ENCODE peak calls at places on chromosomes 2 and 18, in four cellular contexts. O, R, M and W are unnamed samples.

GRCh38 chr2:45892757-45893156 is 241.3 kb downstream of the PRKCE start:
- DNase-seq in O (no peak), R (no peak), M (no peak), W (no peak)

GRCh38 chr18:37249895-37250618 is 315.5 kb downstream of the CELF4 start:
- DNase-seq in O (no peak), R (no peak), M (no peak), W (no peak)

GRCh38 chr18:22609642-22610041 is 191.9 kb upstream of the CTAGE1 start:
- DNase-seq in O (no peak), R (no peak), M (no peak), W (no peak)

GRCh38 chr2:112812318-112813042 is 24.1 kb downstream of the IL1B start:
- DNase-seq in O (no peak), R (no peak), M (no peak), W (peak; percentile 70)

GRCh38 chr18:3611313-3612038 is 161.5 kb downstream of the TGIF1 start:
- DNase-seq in O (no peak), R (peak; percentile 56), M (no peak), W (no peak)

GRCh38 chr18:79863161-79863945 is 65.6 kb downstream of the KCNG2 start:
- DNase-seq in O (no peak), R (no peak), M (no peak), W (no peak)

GRCh38 chr2:6254446-6254845 is 562.3 kb downstream of the SOX11 start:
- DNase-seq in O (peak; percentile 70), R (no peak), M (no peak), W (no peak)

GRCh38 chr2:241355983-241356870 is at the start of gene FARP2:
- DNase-seq in O (peak; percentile 96), R (peak; percentile 100), M (peak; percentile 96), W (peak; percentile 94)

GRCh38 chr2:70010222-70011111 is 49.0 kb upstream of the ASPRV1 start:
- DNase-seq in O (peak; percentile 2), R (no peak), M (no peak), W (no peak)

GRCh38 chr2:152304845-152305244 is 30.1 kb upstream of the FMNL2 start:
- DNase-seq in O (no peak), R (no peak), M (no peak), W (no peak)

GRCh38 chr18:58135806-58136331 is 91.8 kb downstream of the NEDD4L start:
- DNase-seq in O (peak; percentile 64), R (no peak), M (peak; percentile 73), W (no peak)

GRCh38 chr2:239879423-239880084 is 145.6 kb downstream of the NDUFA10 start:
- DNase-seq in O (no peak), R (no peak), M (peak; percentile 19), W (no peak)

GRCh38 chr2:188785515-188785914 is 188.7 kb upstream of the COL3A1 start:
- DNase-seq in O (no peak), R (no peak), M (no peak), W (no peak)

GRCh38 chr18:250685-251084 is 17.2 kb downstream of the THOC1 start:
- DNase-seq in O (no peak), R (no peak), M (no peak), W (no peak)

GRCh38 chr2:69250981-69251380 is 136.0 kb downstream of the GFPT1 start:
- DNase-seq in O (no peak), R (no peak), M (no peak), W (no peak)

GRCh38 chr18:76380791-76381405 is 114.1 kb downstream of the ZNF516 start:
- DNase-seq in O (no peak), R (peak; percentile 64), M (no peak), W (no peak)